ENCODE peak calls at places on chromosomes 16 and 17, in seven cellular contexts. One of them, this sample, is unnamed.

GRCh38 chr17:8109669-8110455 is 8.5 kb downstream of the ALOXE3 start:
- DNase-seq in fibroblast of mammary gland: peak
- DNase-seq in kidney: peak
- DNase-seq in BJ: no peak
- DNase-seq in astrocyte of the spinal cord: no peak
- DNase-seq in neuronal stem cell: peak
- DNase-seq in adrenal gland: no peak
- DNase-seq in this sample: peak

GRCh38 chr16:31874354-31875111 is 926 bp downstream of the ZNF267 start:
- DNase-seq in fibroblast of mammary gland: peak
- DNase-seq in kidney: no peak
- DNase-seq in BJ: no peak
- DNase-seq in astrocyte of the spinal cord: peak
- DNase-seq in neuronal stem cell: no peak
- DNase-seq in adrenal gland: no peak
- DNase-seq in this sample: no peak

GRCh38 chr16:11138769-11139623 is 117.0 kb downstream of the SOCS1 start:
- DNase-seq in fibroblast of mammary gland: peak
- DNase-seq in kidney: no peak
- DNase-seq in BJ: no peak
- DNase-seq in astrocyte of the spinal cord: peak
- DNase-seq in neuronal stem cell: no peak
- DNase-seq in adrenal gland: no peak
- DNase-seq in this sample: no peak

GRCh38 chr17:47735536-47736011 is 2.5 kb downstream of the TBX21 start:
- DNase-seq in fibroblast of mammary gland: no peak
- DNase-seq in kidney: no peak
- DNase-seq in BJ: no peak
- DNase-seq in astrocyte of the spinal cord: no peak
- DNase-seq in neuronal stem cell: no peak
- DNase-seq in adrenal gland: no peak
- DNase-seq in this sample: peak

GRCh38 chr16:75477680-75478473 is 13.4 kb upstream of the TMEM170A start:
- DNase-seq in fibroblast of mammary gland: no peak
- DNase-seq in kidney: no peak
- DNase-seq in BJ: no peak
- DNase-seq in astrocyte of the spinal cord: no peak
- DNase-seq in neuronal stem cell: no peak
- DNase-seq in adrenal gland: peak
- DNase-seq in this sample: no peak

GRCh38 chr16:3971261-3971660 is 90.7 kb upstream of the CREBBP start:
- DNase-seq in fibroblast of mammary gland: peak
- DNase-seq in kidney: no peak
- DNase-seq in BJ: peak
- DNase-seq in astrocyte of the spinal cord: peak
- DNase-seq in neuronal stem cell: no peak
- DNase-seq in adrenal gland: no peak
- DNase-seq in this sample: no peak

GRCh38 chr16:10537946-10538345 is 42.5 kb downstream of the EMP2 start:
- DNase-seq in fibroblast of mammary gland: no peak
- DNase-seq in kidney: no peak
- DNase-seq in BJ: no peak
- DNase-seq in astrocyte of the spinal cord: no peak
- DNase-seq in neuronal stem cell: no peak
- DNase-seq in adrenal gland: no peak
- DNase-seq in this sample: no peak

GRCh38 chr16:67173808-67174705 is 3.7 kb downstream of the NOL3 start:
- DNase-seq in fibroblast of mammary gland: peak
- DNase-seq in kidney: peak
- DNase-seq in BJ: no peak
- DNase-seq in astrocyte of the spinal cord: peak
- DNase-seq in neuronal stem cell: no peak
- DNase-seq in adrenal gland: peak
- DNase-seq in this sample: peak

GRCh38 chr17:64596439-64596838 is 65.7 kb downstream of the SMURF2 start:
- DNase-seq in fibroblast of mammary gland: no peak
- DNase-seq in kidney: no peak
- DNase-seq in BJ: no peak
- DNase-seq in astrocyte of the spinal cord: no peak
- DNase-seq in neuronal stem cell: no peak
- DNase-seq in adrenal gland: no peak
- DNase-seq in this sample: no peak

DNA sequence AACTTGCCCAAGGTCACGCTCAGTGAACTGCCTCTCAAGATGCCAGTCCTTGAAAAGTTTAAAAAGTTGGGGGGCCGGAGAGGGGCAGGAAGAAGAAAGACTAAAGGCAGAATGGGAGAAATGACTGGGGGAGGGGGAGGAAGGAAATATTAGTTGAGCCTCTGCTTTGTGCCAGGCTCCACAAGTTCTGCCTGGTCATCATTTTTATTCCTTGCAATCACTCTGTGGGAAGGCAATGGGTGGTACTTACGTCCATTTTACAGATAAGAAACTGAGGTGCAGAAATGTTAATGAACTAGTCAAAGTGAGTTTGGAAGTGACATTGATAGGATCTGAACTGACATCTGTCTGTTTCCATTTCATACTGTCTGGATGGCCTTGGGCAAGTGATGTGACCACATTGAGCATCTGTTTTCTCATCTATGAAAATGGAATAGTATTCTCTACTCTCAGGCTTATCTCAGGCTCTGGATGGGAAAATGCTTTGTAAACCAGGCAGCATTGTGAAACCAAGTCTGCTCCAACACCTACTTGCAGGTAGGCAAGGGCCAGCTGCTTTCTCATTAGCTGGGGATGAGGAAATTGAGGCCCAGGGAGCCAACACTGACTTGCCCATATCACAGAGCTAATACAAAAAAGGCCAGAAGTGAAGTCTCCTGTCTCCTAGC is 19.2 kb downstream of the ASIC2 start:
- DNase-seq in fibroblast of mammary gland: no peak
- DNase-seq in kidney: no peak
- DNase-seq in BJ: no peak
- DNase-seq in astrocyte of the spinal cord: no peak
- DNase-seq in neuronal stem cell: no peak
- DNase-seq in adrenal gland: no peak
- DNase-seq in this sample: no peak
- H3K4me3 ChIP-seq in fibroblast of mammary gland: no peak
- H3K4me3 ChIP-seq in kidney: no peak
- H3K4me3 ChIP-seq in BJ: no peak
- H3K4me3 ChIP-seq in astrocyte of the spinal cord: no peak
- H3K4me3 ChIP-seq in neuronal stem cell: no peak
- H3K4me3 ChIP-seq in adrenal gland: no peak
- H3K4me3 ChIP-seq in this sample: no peak

GRCh38 chr17:31819578-31819977 is 39.5 kb downstream of the COPRS start:
- DNase-seq in fibroblast of mammary gland: no peak
- DNase-seq in kidney: no peak
- DNase-seq in BJ: no peak
- DNase-seq in astrocyte of the spinal cord: no peak
- DNase-seq in neuronal stem cell: no peak
- DNase-seq in adrenal gland: no peak
- DNase-seq in this sample: no peak

GRCh38 chr17:31823014-31823413 is 36.0 kb downstream of the COPRS start:
- DNase-seq in fibroblast of mammary gland: no peak
- DNase-seq in kidney: no peak
- DNase-seq in BJ: no peak
- DNase-seq in astrocyte of the spinal cord: no peak
- DNase-seq in neuronal stem cell: no peak
- DNase-seq in adrenal gland: no peak
- DNase-seq in this sample: no peak

GRCh38 chr17:31825961-31826691 is 32.9 kb downstream of the COPRS start:
- DNase-seq in fibroblast of mammary gland: peak
- DNase-seq in kidney: no peak
- DNase-seq in BJ: no peak
- DNase-seq in astrocyte of the spinal cord: no peak
- DNase-seq in neuronal stem cell: no peak
- DNase-seq in adrenal gland: no peak
- DNase-seq in this sample: no peak

GRCh38 chr17:31824771-31825360 is 34.2 kb downstream of the COPRS start:
- DNase-seq in fibroblast of mammary gland: no peak
- DNase-seq in kidney: no peak
- DNase-seq in BJ: peak
- DNase-seq in astrocyte of the spinal cord: no peak
- DNase-seq in neuronal stem cell: no peak
- DNase-seq in adrenal gland: no peak
- DNase-seq in this sample: no peak

DNA sequence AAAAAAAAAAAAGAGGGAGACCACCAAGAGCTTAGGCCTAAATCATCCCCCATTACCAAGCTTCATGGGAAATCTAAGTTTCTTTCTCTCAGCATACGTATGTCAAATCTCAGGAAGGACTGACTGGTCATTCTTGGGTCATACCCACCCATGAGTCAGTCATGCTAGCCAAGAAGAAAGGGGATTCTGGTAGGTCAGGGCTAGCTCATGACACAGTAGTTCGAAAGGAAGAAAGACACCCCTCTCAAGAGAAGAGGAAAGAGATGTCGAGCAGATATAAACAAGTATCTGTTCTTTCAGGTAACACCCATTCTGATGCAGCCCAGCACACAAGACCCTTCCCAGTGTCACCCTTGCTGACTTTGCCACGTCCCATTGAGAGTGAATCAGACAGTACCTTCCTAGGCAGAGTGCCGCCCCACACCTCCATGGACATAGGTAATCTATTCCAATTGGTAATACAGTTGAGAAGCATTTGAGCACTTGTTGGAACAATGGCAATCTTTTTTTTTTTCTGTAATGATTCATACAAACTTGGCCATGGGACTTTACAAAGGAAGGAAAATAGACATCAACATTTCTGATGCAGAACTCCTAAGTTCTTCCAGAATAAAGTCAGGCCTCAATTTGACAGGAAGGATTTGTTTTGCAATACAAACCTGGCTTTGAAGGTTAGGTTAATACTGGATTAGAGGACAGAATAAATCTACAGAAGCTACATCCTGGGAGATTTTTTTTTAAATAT is 38.2 kb downstream of the COPRS start:
- DNase-seq in fibroblast of mammary gland: peak
- DNase-seq in kidney: no peak
- DNase-seq in BJ: no peak
- DNase-seq in astrocyte of the spinal cord: no peak
- DNase-seq in neuronal stem cell: no peak
- DNase-seq in adrenal gland: no peak
- DNase-seq in this sample: no peak
- H3K4me3 ChIP-seq in fibroblast of mammary gland: no peak
- H3K4me3 ChIP-seq in kidney: no peak
- H3K4me3 ChIP-seq in BJ: no peak
- H3K4me3 ChIP-seq in astrocyte of the spinal cord: no peak
- H3K4me3 ChIP-seq in neuronal stem cell: no peak
- H3K4me3 ChIP-seq in adrenal gland: no peak
- H3K4me3 ChIP-seq in this sample: no peak

GRCh38 chr16:85046472-85046916 is 18.9 kb downstream of the KIAA0513 start:
- DNase-seq in fibroblast of mammary gland: no peak
- DNase-seq in kidney: peak
- DNase-seq in BJ: no peak
- DNase-seq in astrocyte of the spinal cord: no peak
- DNase-seq in neuronal stem cell: no peak
- DNase-seq in adrenal gland: peak
- DNase-seq in this sample: no peak
- H3K4me3 ChIP-seq in fibroblast of mammary gland: no peak
- H3K4me3 ChIP-seq in kidney: no peak
- H3K4me3 ChIP-seq in BJ: no peak
- H3K4me3 ChIP-seq in astrocyte of the spinal cord: no peak
- H3K4me3 ChIP-seq in neuronal stem cell: no peak
- H3K4me3 ChIP-seq in adrenal gland: no peak
- H3K4me3 ChIP-seq in this sample: no peak

DNA sequence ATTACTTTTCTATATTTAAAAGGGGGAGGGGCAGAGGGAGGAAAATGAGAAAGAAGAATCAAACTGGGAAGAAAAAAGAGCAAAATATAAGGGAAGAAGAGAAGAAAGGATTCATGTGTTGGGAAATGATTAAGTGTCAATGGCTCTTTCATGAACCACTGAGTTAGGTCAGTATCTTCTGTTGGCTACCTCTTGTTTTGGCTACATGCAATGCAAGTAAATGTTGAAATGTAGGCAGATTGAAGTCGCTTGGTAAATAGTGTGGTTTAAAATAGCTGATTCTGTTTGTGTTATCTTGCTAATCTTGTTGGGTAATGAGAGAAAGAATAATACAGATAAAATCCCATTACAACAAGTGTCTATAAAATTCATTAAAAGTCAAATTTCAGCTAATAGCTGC is 27.2 kb downstream of the COX11 start:
- DNase-seq in fibroblast of mammary gland: no peak
- DNase-seq in kidney: no peak
- DNase-seq in BJ: no peak
- DNase-seq in astrocyte of the spinal cord: no peak
- DNase-seq in neuronal stem cell: no peak
- DNase-seq in adrenal gland: no peak
- DNase-seq in this sample: no peak
- H3K4me3 ChIP-seq in fibroblast of mammary gland: no peak
- H3K4me3 ChIP-seq in kidney: no peak
- H3K4me3 ChIP-seq in BJ: no peak
- H3K4me3 ChIP-seq in astrocyte of the spinal cord: no peak
- H3K4me3 ChIP-seq in neuronal stem cell: no peak
- H3K4me3 ChIP-seq in adrenal gland: no peak
- H3K4me3 ChIP-seq in this sample: no peak

DNA sequence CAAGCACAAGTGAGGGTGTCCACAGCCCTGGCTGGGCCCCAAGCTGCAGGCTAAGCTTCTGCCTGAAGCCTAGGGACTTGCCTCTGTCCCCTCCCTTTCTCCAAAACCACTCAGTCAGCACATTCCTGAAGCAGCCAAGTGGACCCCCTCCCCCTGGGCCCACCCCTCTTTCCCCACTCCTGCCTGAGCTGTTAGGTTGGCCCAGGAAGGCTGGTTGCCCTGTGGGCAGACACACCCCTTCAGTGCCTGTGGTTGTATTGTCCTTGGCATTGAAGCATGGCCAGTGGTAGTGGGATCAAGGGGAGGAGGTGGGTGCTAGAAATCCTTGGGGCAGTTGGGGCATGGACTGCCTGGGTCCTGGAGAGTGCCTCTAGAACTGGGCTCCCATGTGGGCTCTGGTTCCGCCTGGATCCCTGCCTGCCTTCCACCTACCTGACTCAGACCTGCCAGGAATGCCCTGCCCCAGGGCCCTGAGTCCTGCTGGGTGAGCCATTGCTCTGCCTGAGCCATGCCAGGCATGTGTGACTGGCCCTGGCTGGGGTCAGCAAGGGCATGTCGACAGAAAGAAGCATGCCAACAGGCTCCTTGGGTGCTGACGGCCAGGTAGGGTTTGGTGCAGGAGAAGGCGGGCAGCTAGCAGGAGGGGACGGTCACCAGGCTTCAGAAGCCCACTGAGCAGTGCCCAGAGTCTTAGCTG is 2.1 kb downstream of the TRAF4 start:
- DNase-seq in fibroblast of mammary gland: no peak
- DNase-seq in kidney: peak
- DNase-seq in BJ: no peak
- DNase-seq in astrocyte of the spinal cord: no peak
- DNase-seq in neuronal stem cell: no peak
- DNase-seq in adrenal gland: peak
- DNase-seq in this sample: no peak
- H3K4me3 ChIP-seq in fibroblast of mammary gland: peak
- H3K4me3 ChIP-seq in kidney: peak
- H3K4me3 ChIP-seq in BJ: peak
- H3K4me3 ChIP-seq in astrocyte of the spinal cord: peak
- H3K4me3 ChIP-seq in neuronal stem cell: peak
- H3K4me3 ChIP-seq in adrenal gland: no peak
- H3K4me3 ChIP-seq in this sample: no peak

GRCh38 chr16:49312389-49312990 is 30.9 kb upstream of the CBLN1 start:
- DNase-seq in fibroblast of mammary gland: no peak
- DNase-seq in kidney: no peak
- DNase-seq in BJ: no peak
- DNase-seq in astrocyte of the spinal cord: no peak
- DNase-seq in neuronal stem cell: no peak
- DNase-seq in adrenal gland: no peak
- DNase-seq in this sample: no peak
- H3K4me3 ChIP-seq in fibroblast of mammary gland: no peak
- H3K4me3 ChIP-seq in kidney: no peak
- H3K4me3 ChIP-seq in BJ: no peak
- H3K4me3 ChIP-seq in astrocyte of the spinal cord: no peak
- H3K4me3 ChIP-seq in neuronal stem cell: no peak
- H3K4me3 ChIP-seq in adrenal gland: no peak
- H3K4me3 ChIP-seq in this sample: no peak